ENCODE peak calls at places on chromosomes 6 and 20, in ten cellular contexts. W is heart left ventricle, H is breast epithelium, S is adrenal gland, T is right lobe of liver, N is stomach, F is Peyer's patch, E is lower leg skin, M is HCT116, D is uterus. B is an unnamed sample.

GRCh38 chr20:51318058-51318960 is 224.2 kb downstream of the NFATC2 start:
- DNase-seq in W (peak), H (no peak), S (peak), T (peak), N (peak), F (peak), E (no peak), M (peak), D (no peak), B (no peak)

GRCh38 chr6:81785340-81785739 is 32.9 kb upstream of the TENT5A start:
- DNase-seq in W (no peak), H (no peak), S (no peak), T (no peak), N (no peak), F (no peak), E (no peak), M (no peak), D (no peak), B (no peak)

GRCh38 chr6:90860822-90861601 is 274.1 kb upstream of the MAP3K7 start:
- DNase-seq in W (no peak), H (no peak), S (no peak), T (no peak), N (no peak), F (no peak), E (no peak), M (no peak), D (no peak), B (no peak)

GRCh38 chr6:8275667-8276066 is 159.7 kb downstream of the SLC35B3 start:
- DNase-seq in W (no peak), H (no peak), S (no peak), T (no peak), N (no peak), F (no peak), E (no peak), M (no peak), D (no peak), B (no peak)

GRCh38 chr6:75291331-75291730 is 6.7 kb upstream of the TMEM30A start:
- DNase-seq in W (no peak), H (no peak), S (no peak), T (no peak), N (no peak), F (no peak), E (no peak), M (no peak), D (no peak), B (no peak)

GRCh38 chr6:161368514-161368913 is 94.7 kb upstream of the AGPAT4 start:
- DNase-seq in W (no peak), H (no peak), S (no peak), T (no peak), N (no peak), F (no peak), E (no peak), M (no peak), D (no peak), B (no peak)

GRCh38 chr20:24773751-24774201 is 175.3 kb upstream of the CST7 start:
- DNase-seq in W (no peak), H (peak), S (no peak), T (no peak), N (peak), F (no peak), E (peak), M (no peak), D (no peak), B (peak)

GRCh38 chr6:56841372-56841749 is 113.5 kb upstream of the BEND6 start:
- DNase-seq in W (no peak), H (no peak), S (no peak), T (no peak), N (no peak), F (no peak), E (no peak), M (no peak), D (no peak), B (no peak)

GRCh38 chr20:59598625-59599310 is 5.6 kb upstream of the PHACTR3 start:
- DNase-seq in W (no peak), H (no peak), S (peak), T (no peak), N (peak), F (no peak), E (no peak), M (peak), D (no peak), B (peak)

GRCh38 chr6:121055572-121056163 is 278.6 kb downstream of the TBC1D32 start:
- DNase-seq in W (no peak), H (no peak), S (no peak), T (no peak), N (no peak), F (no peak), E (no peak), M (peak), D (no peak), B (peak)

GRCh38 chr6:137827977-137828815 is 38.9 kb upstream of the TNFAIP3 start:
- DNase-seq in W (no peak), H (no peak), S (no peak), T (no peak), N (no peak), F (no peak), E (no peak), M (no peak), D (no peak), B (no peak)

GRCh38 chr20:43941476-43942212 is 27.0 kb downstream of the TOX2 start:
- DNase-seq in W (no peak), H (no peak), S (no peak), T (no peak), N (no peak), F (no peak), E (no peak), M (no peak), D (no peak), B (no peak)

GRCh38 chr6:81861281-81861680 is 108.8 kb upstream of the TENT5A start:
- DNase-seq in W (no peak), H (no peak), S (no peak), T (no peak), N (no peak), F (no peak), E (no peak), M (no peak), D (no peak), B (no peak)

GRCh38 chr20:63260943-63261807 is 6.9 kb upstream of the NKAIN4 start:
- DNase-seq in W (no peak), H (no peak), S (no peak), T (no peak), N (no peak), F (no peak), E (no peak), M (no peak), D (no peak), B (no peak)

GRCh38 chr6:158503222-158503621 is 56.7 kb upstream of the TMEM181 start:
- DNase-seq in W (no peak), H (no peak), S (no peak), T (no peak), N (no peak), F (no peak), E (no peak), M (no peak), D (no peak), B (no peak)

GRCh38 chr6:20900396-20901160 is 366.3 kb downstream of the CDKAL1 start:
- DNase-seq in W (no peak), H (no peak), S (no peak), T (no peak), N (no peak), F (no peak), E (no peak), M (no peak), D (no peak), B (no peak)

GRCh38 chr6:155158044-155158843 is 105.6 kb upstream of the CLDN20 start:
- DNase-seq in W (no peak), H (no peak), S (no peak), T (no peak), N (no peak), F (no peak), E (no peak), M (no peak), D (no peak), B (no peak)

GRCh38 chr20:32820698-32821378 is 1.1 kb downstream of the MAPRE1 start:
- DNase-seq in W (no peak), H (no peak), S (no peak), T (no peak), N (no peak), F (no peak), E (no peak), M (no peak), D (no peak), B (no peak)

GRCh38 chr6:155380666-155381332 is 66.5 kb upstream of the TFB1M start:
- DNase-seq in W (no peak), H (no peak), S (no peak), T (no peak), N (no peak), F (no peak), E (no peak), M (no peak), D (no peak), B (no peak)

DNA sequence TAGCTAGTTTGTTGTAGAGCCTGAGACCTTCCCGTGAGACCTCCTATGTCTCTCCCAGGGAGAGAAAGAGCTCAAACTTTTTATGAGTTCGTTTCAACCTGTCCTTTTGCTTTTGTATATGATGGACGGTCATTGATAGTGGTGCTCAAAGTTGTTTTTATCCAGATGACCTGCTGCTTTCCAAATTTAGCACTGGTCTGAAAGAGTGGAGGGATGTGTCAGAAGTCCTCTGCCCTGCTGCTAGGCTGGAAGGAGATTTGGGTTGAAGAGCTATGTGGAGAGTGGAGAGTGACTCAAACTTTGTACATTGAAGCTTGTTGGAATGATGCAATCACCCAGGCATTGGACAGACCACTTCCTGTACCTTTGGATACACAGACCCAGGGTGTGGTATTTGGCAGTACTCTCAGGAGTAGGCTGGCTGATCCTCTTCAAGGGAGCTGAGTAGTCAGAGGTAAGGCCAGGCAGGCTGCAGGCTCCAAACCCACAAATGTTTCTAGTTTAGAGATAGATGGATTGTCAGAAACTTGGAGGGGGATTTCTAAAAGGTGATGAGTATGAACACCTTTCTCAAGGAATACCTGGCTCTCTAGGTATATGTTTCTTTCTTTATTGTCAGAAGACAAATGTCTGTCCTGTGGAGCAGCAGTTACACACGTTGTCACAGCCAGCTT is 49.4 kb upstream of the RREB1 start:
- DNase-seq in W (no peak), H (no peak), S (peak), T (peak), N (peak), F (peak), E (no peak), M (peak), D (no peak), B (peak)
- TF ChIP-seq POLR2A in W (no peak), H (no peak), S (no peak), T (peak), N (no peak), F (peak), E (no peak), M (peak), D (no peak), B (no peak)

GRCh38 chr6:111823831-111824607 is 49.2 kb downstream of the FYN start:
- DNase-seq in W (no peak), H (no peak), S (no peak), T (no peak), N (no peak), F (no peak), E (no peak), M (no peak), D (no peak), B (no peak)
- TF ChIP-seq POLR2A in W (no peak), H (no peak), S (no peak), T (no peak), N (no peak), F (no peak), E (no peak), M (no peak), D (no peak), B (no peak)

GRCh38 chr20:5168582-5169396 is 42.0 kb downstream of the CDS2 start:
- DNase-seq in W (peak), H (no peak), S (peak), T (no peak), N (no peak), F (no peak), E (no peak), M (no peak), D (no peak), B (peak)
- TF ChIP-seq POLR2A in W (peak), H (no peak), S (no peak), T (no peak), N (no peak), F (no peak), E (no peak), M (no peak), D (no peak), B (no peak)

DNA sequence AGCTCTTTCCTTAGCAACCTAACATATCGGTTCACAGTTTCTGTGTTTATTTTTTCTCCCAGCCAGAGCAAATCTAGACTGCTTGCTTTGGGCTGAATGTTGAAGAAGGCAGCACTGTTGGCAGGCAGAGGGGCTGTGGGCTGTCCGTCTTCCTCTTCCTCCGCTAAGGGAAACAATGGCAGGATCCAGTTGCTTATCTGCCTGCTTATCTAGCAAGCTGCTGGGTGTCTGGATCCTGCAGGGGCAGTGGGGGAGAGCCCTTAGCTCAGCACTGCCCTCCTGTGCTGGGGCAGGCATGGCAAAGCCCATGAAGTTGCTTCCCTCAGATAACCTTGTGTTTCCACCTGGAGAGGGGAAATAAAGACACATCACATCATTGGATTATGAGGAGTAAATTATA is 92.7 kb upstream of the CD93 start:
- DNase-seq in W (peak), H (no peak), S (peak), T (no peak), N (no peak), F (no peak), E (no peak), M (no peak), D (no peak), B (no peak)
- TF ChIP-seq POLR2A in W (no peak), H (no peak), S (no peak), T (no peak), N (no peak), F (no peak), E (no peak), M (no peak), D (no peak), B (no peak)

GRCh38 chr6:26205625-26206574 is 118.7 kb downstream of the HFE start:
- DNase-seq in W (no peak), H (no peak), S (no peak), T (no peak), N (no peak), F (no peak), E (no peak), M (peak), D (no peak), B (no peak)
- TF ChIP-seq POLR2A in W (peak), H (peak), S (peak), T (no peak), N (no peak), F (peak), E (no peak), M (no peak), D (peak), B (peak)

GRCh38 chr6:33413601-33414120 is 2.8 kb downstream of the PHF1 start:
- DNase-seq in W (no peak), H (no peak), S (no peak), T (no peak), N (no peak), F (no peak), E (no peak), M (no peak), D (no peak), B (no peak)
- TF ChIP-seq POLR2A in W (no peak), H (no peak), S (no peak), T (no peak), N (no peak), F (no peak), E (no peak), M (no peak), D (no peak), B (no peak)

B was measured in H54.